ENCODE peak calls at places on chromosome 10, in seven cellular contexts. D is GM12878, J is H1, Q is GM23338, S is K562, W is HCT116, M is HepG2. N is an unnamed sample.

GRCh38 chr10:126016156-126016805 is 119.9 kb downstream of the FANK1 start:
- DNase-seq in W (no peak), S (no peak), Q (no peak), D (no peak), M (no peak), J (no peak), N (no peak)

GRCh38 chr10:51910189-51910588 is 210.8 kb upstream of the CSTF2T start:
- DNase-seq in D (no peak), M (no peak), J (peak), Q (peak), W (no peak), S (no peak), N (no peak)

GRCh38 chr10:112986791-112987190 is 36.7 kb downstream of the TCF7L2 start:
- DNase-seq in S (no peak), D (no peak), M (no peak), W (no peak), J (no peak), Q (no peak), N (no peak)

GRCh38 chr10:123026266-123026665 is 17.5 kb downstream of the ACADSB start:
- DNase-seq in W (no peak), Q (no peak), M (no peak), D (no peak), S (no peak), J (no peak), N (no peak)

GRCh38 chr10:35585356-35585755 is 19.8 kb upstream of the GJD4 start:
- DNase-seq in M (no peak), D (no peak), W (no peak), J (no peak), Q (no peak), S (no peak), N (no peak)

GRCh38 chr10:59905066-59905734 is 1.2 kb downstream of the CCDC6 start:
- DNase-seq in M (no peak), J (no peak), D (no peak), Q (peak), W (no peak), S (no peak), N (no peak)

GRCh38 chr10:77884181-77884580 is 42.4 kb downstream of the DLG5 start:
- DNase-seq in M (no peak), J (no peak), W (no peak), D (no peak), Q (no peak), S (no peak), N (no peak)

GRCh38 chr10:16891375-16892313 is 74.4 kb upstream of the RSU1 start:
- DNase-seq in W (peak), D (no peak), M (peak), Q (peak), J (peak), S (peak), N (no peak)

GRCh38 chr10:131274133-131274880 is 37.2 kb downstream of the TCERG1L start:
- DNase-seq in J (no peak), W (no peak), S (no peak), M (no peak), Q (no peak), D (no peak), N (no peak)

GRCh38 chr10:91349381-91349780 is 60.8 kb upstream of the HECTD2 start:
- DNase-seq in D (no peak), M (no peak), Q (no peak), J (no peak), W (no peak), S (no peak), N (no peak)

GRCh38 chr10:3666525-3667302 is 118.3 kb downstream of the KLF6 start:
- DNase-seq in Q (no peak), D (no peak), S (no peak), W (no peak), J (no peak), M (no peak), N (no peak)

GRCh38 chr10:103840747-103841085 is 14.7 kb downstream of the SH3PXD2A start:
- DNase-seq in W (no peak), D (no peak), Q (no peak), J (no peak), S (no peak), M (no peak), N (no peak)

GRCh38 chr10:48458662-48459048 is 146.2 kb downstream of the ARHGAP22 start:
- DNase-seq in D (no peak), W (no peak), J (no peak), S (no peak), Q (no peak), M (no peak), N (no peak)

GRCh38 chr10:17181751-17182150 is 19.7 kb downstream of the TRDMT1 start:
- DNase-seq in M (no peak), D (no peak), J (no peak), S (no peak), W (no peak), Q (peak), N (no peak)

GRCh38 chr10:6211341-6212265 is 8.9 kb downstream of the PFKFB3 start:
- DNase-seq in J (no peak), M (no peak), Q (peak), W (no peak), D (no peak), S (no peak), N (no peak)

GRCh38 chr10:5546891-5547683 is 22.3 kb downstream of the CALML3 start:
- DNase-seq in W (peak), S (no peak), Q (no peak), D (no peak), M (peak), J (no peak), N (no peak)

GRCh38 chr10:29253096-29254029 is 35.5 kb upstream of the LYZL1 start:
- DNase-seq in S (no peak), D (no peak), Q (no peak), J (no peak), M (no peak), W (no peak), N (no peak)

GRCh38 chr10:5584895-5585516 is 60.2 kb downstream of the CALML3 start:
- DNase-seq in D (peak), W (peak), J (peak), S (no peak), M (peak), Q (no peak), N (no peak)

GRCh38 chr10:86301431-86301830 is 65.2 kb downstream of the GRID1 start:
- DNase-seq in D (no peak), S (no peak), Q (no peak), J (no peak), M (no peak), W (no peak), N (no peak)

GRCh38 chr10:31526681-31527080 is 207.7 kb downstream of the ZEB1 start:
- DNase-seq in M (no peak), J (no peak), D (no peak), W (no peak), Q (peak), S (no peak), N (no peak)

GRCh38 chr10:118213456-118213855 is 128.7 kb downstream of the FAM204A start:
- DNase-seq in M (no peak), Q (no peak), S (no peak), W (no peak), J (no peak), D (no peak), N (no peak)

GRCh38 chr10:14527134-14527780 is 196.5 kb upstream of the FRMD4A start:
- DNase-seq in D (no peak), M (no peak), Q (no peak), J (no peak), S (no peak), W (no peak), N (no peak)

GRCh38 chr10:61465807-61466425 is 12.7 kb upstream of the TMEM26 start:
- DNase-seq in Q (peak), M (no peak), J (peak), D (no peak), W (no peak), S (peak), N (no peak)

GRCh38 chr10:71865561-71866041 is 14.6 kb upstream of the PSAP start:
- DNase-seq in W (no peak), D (no peak), M (no peak), S (no peak), J (no peak), Q (no peak), N (no peak)

GRCh38 chr10:127908958-127909267 is 2.0 kb downstream of the PTPRE start:
- DNase-seq in Q (no peak), S (no peak), J (no peak), M (no peak), W (no peak), D (no peak), N (no peak)

GRCh38 chr10:58546722-58547121 is 34.0 kb downstream of the BICC1 start:
- DNase-seq in S (no peak), J (no peak), W (no peak), D (no peak), Q (no peak), M (no peak), N (no peak)

GRCh38 chr10:45817130-45817859 is 30.0 kb downstream of the AGAP4 start:
- DNase-seq in D (no peak), J (no peak), W (no peak), M (no peak), S (no peak), Q (no peak), N (no peak)

GRCh38 chr10:113007343-113007771 is 57.3 kb downstream of the TCF7L2 start:
- DNase-seq in M (peak), D (no peak), Q (no peak), J (no peak), S (no peak), W (no peak), N (no peak)

GRCh38 chr10:132183046-132183445 is 3.7 kb upstream of the DPYSL4 start:
- DNase-seq in M (peak), D (no peak), S (no peak), W (no peak), Q (no peak), J (no peak), N (no peak)

GRCh38 chr10:113329121-113329596 is 223.7 kb upstream of the HABP2 start:
- DNase-seq in M (no peak), Q (no peak), J (no peak), S (no peak), D (no peak), W (no peak), N (no peak)

GRCh38 chr10:61897671-61898434 is 3.6 kb upstream of the ARID5B start:
- DNase-seq in J (no peak), W (no peak), M (no peak), Q (peak), D (no peak), S (peak), N (no peak)

GRCh38 chr10:35979116-35979515 is 337.0 kb upstream of the FZD8 start:
- DNase-seq in M (no peak), D (no peak), W (no peak), Q (no peak), J (no peak), S (no peak), N (no peak)

GRCh38 chr10:29648983-29649268 is 14.2 kb upstream of the SVIL start:
- DNase-seq in S (no peak), W (no peak), M (peak), Q (no peak), J (no peak), D (no peak), N (no peak)

GRCh38 chr10:123142701-123143161 is 5.2 kb upstream of the HMX2 start:
- DNase-seq in J (no peak), M (no peak), S (no peak), D (no peak), W (no peak), Q (peak), N (no peak)

GRCh38 chr10:43222296-43222695 is 44.6 kb downstream of the RASGEF1A start:
- DNase-seq in J (no peak), M (no peak), D (no peak), W (no peak), Q (no peak), S (no peak), N (no peak)

GRCh38 chr10:15201589-15202300 is 33.3 kb upstream of the NMT2 start:
- DNase-seq in S (no peak), J (no peak), W (peak), D (no peak), Q (no peak), M (no peak), N (no peak)

GRCh38 chr10:61847640-61848039 is 53.9 kb upstream of the ARID5B start:
- DNase-seq in J (no peak), D (no peak), M (no peak), Q (no peak), S (no peak), W (no peak), N (no peak)

GRCh38 chr10:119166564-119166963 is 1.1 kb upstream of the SFXN4 start:
- DNase-seq in W (no peak), S (no peak), J (no peak), D (no peak), Q (peak), M (no peak), N (no peak)

GRCh38 chr10:102975483-102976057 is 57.5 kb downstream of the CNNM2 start:
- DNase-seq in S (no peak), J (no peak), D (no peak), M (no peak), W (no peak), Q (no peak), N (no peak)

GRCh38 chr10:2970190-2970823 is 97.0 kb upstream of the PFKP start:
- DNase-seq in Q (no peak), S (no peak), D (no peak), J (no peak), W (no peak), M (no peak), N (no peak)

DNA sequence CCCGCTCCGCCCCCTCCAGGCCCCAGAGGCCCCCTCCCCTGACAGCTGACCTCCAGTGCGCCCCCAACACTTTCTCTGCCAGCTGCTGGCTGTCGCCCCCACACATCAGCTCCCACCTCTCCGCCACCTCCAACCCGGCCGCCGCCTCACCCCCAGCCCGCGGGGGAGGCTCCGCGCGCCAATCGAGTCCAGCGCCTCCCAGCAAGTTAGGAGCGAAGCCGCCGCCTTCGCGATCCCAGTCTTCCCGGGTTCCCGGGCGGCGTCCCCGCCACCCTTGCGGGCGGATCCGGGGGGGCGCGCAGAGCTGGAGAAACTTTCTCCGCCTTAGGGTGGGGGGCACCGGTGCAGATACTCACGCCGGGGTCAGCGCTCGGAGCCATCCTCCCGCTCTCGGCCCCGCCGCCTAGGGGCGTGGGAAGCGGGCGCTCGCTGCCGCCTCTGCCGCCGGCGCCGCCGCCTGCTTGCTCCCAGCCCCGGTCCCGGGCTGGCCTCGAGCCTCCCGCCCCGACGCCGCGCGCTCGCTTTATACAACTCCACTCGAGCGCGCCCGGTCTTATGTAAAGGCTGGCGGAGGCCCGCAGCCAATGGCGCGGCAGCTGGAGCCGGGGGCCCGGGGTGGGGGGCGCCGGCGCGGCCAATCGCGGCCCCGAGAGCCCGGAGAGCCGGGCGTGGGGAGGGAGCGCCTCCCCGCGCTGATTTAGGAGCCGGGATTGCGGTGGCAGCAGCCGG is at the start of gene CRTAC1:
- DNase-seq in D (no peak), W (no peak), M (no peak), S (no peak), Q (peak), J (peak), N (no peak)
- TF ChIP-seq EZH2 in D (no peak), W (no peak), M (no peak), S (no peak), Q (peak), J (no peak), N (no peak)

GRCh38 chr10:63161592-63161991 is 28.5 kb downstream of the NRBF2 start:
- DNase-seq in D (no peak), M (no peak), Q (no peak), J (no peak), S (no peak), W (no peak), N (no peak)
- TF ChIP-seq POLR2AphosphoS5 in D (peak), M (no peak), Q (no peak), J (peak), S (no peak), W (no peak), N (no peak)

DNA sequence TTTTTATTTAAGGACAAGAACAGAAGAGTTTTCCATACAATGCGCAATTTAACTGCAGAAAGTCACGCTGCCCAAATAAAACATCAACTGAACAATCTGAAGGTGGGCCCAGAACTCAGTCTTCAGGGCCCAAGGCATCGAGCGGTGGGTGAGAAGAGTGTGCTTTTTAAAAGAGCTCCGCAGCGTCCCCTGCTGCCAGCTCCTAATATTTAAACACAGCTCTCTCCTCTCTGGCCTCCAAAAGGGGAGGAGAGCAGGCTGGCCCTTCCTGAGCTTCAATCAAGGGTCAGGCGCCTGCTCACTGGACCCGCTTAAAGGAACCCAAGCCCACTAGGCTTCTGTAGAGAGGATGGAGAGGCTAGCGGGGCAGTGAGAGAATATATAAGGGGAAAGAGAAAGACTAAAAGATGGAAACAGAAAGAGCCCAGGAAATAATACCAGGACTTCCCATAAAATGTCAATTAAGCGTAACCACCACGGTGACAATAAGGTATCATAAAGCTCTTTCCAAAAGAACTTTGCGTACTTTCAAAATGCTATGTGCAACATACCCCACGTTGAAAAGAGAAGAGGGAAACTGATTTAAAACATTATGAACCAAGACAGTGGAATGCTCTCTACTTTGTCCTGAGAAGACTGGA is 2.8 kb downstream of the FAM53B start:
- DNase-seq in D (no peak), M (peak), Q (peak), S (peak), J (no peak), W (peak), N (no peak)
- H3K4me3 ChIP-seq in D (peak), M (peak), Q (peak), S (no peak), J (no peak), W (no peak), N (peak)

GRCh38 chr10:27743736-27744477 is 1.7 kb downstream of the MKX start:
- DNase-seq in W (no peak), D (no peak), S (no peak), M (no peak), J (no peak), Q (peak), N (no peak)
- TF ChIP-seq EZH2 in W (no peak), D (no peak), S (no peak), M (peak), J (peak), Q (peak), N (no peak)

GRCh38 chr10:11611248-11612003 is at the start of gene USP6NL:
- DNase-seq in J (peak), W (peak), Q (peak), M (peak), D (no peak), S (peak), N (no peak)
- TF ChIP-seq POLR2AphosphoS5 in J (peak), W (peak), Q (peak), M (peak), D (peak), S (peak), N (no peak)

GRCh38 chr10:98168766-98169165 is 34.3 kb downstream of the R3HCC1L start:
- DNase-seq in W (no peak), J (no peak), S (no peak), M (no peak), D (no peak), Q (peak), N (no peak)
- H3K4me3 ChIP-seq in W (no peak), J (no peak), S (no peak), M (no peak), D (no peak), Q (peak), N (no peak)

GRCh38 chr10:129514568-129515451 is 47.8 kb downstream of the MGMT start:
- DNase-seq in Q (no peak), W (no peak), J (no peak), D (no peak), M (no peak), S (no peak), N (no peak)

GRCh38 chr10:129520440-129521080 is 53.5 kb downstream of the MGMT start:
- DNase-seq in J (no peak), D (no peak), S (no peak), M (no peak), W (no peak), Q (no peak), N (no peak)

GRCh38 chr10:129521161-129522025 is 54.4 kb downstream of the MGMT start:
- DNase-seq in Q (no peak), W (no peak), J (no peak), D (no peak), M (no peak), S (no peak), N (no peak)

GRCh38 chr10:129516846-129517679 is 50.0 kb downstream of the MGMT start:
- DNase-seq in J (no peak), W (no peak), M (no peak), S (no peak), Q (no peak), D (no peak), N (no peak)

GRCh38 chr10:129517680-129518057 is 50.6 kb downstream of the MGMT start:
- DNase-seq in M (no peak), S (no peak), Q (no peak), J (no peak), W (no peak), D (peak), N (no peak)
- TF ChIP-seq EZH2 in M (no peak), S (no peak), Q (no peak), J (no peak), W (no peak), D (no peak), N (no peak)

N was measured in SK-N-MC.